ENCODE peak calls at places on chromosomes 5 and 9, in eight cellular contexts. One of them, this sample, is unnamed.

GRCh38 chr9:15426019-15426418 is 3.3 kb downstream of the SNAPC3 start:
- DNase-seq in NB4: peak
- DNase-seq in CD8-positive, alpha-beta T cell: no peak
- DNase-seq in pancreas: no peak
- DNase-seq in GM23248: no peak
- DNase-seq in OCI-LY7: peak
- DNase-seq in PC-9: no peak
- DNase-seq in ovary: no peak
- DNase-seq in this sample: no peak

GRCh38 chr5:96930058-96930457 is 5.8 kb upstream of the LNPEP start:
- DNase-seq in CD8-positive, alpha-beta T cell: no peak
- DNase-seq in GM23248: no peak
- DNase-seq in ovary: no peak
- DNase-seq in NB4: no peak
- DNase-seq in pancreas: no peak
- DNase-seq in PC-9: no peak
- DNase-seq in OCI-LY7: no peak
- DNase-seq in this sample: no peak

GRCh38 chr5:72194846-72195245 is 87.6 kb downstream of the MAP1B start:
- DNase-seq in pancreas: no peak
- DNase-seq in PC-9: no peak
- DNase-seq in ovary: no peak
- DNase-seq in CD8-positive, alpha-beta T cell: peak
- DNase-seq in NB4: no peak
- DNase-seq in GM23248: no peak
- DNase-seq in OCI-LY7: no peak
- DNase-seq in this sample: no peak

GRCh38 chr9:21690561-21690960 is 111.9 kb upstream of the MTAP start:
- DNase-seq in GM23248: peak
- DNase-seq in CD8-positive, alpha-beta T cell: no peak
- DNase-seq in pancreas: no peak
- DNase-seq in NB4: no peak
- DNase-seq in ovary: no peak
- DNase-seq in PC-9: no peak
- DNase-seq in OCI-LY7: no peak
- DNase-seq in this sample: peak

GRCh38 chr5:170333161-170333909 is 35.8 kb upstream of the LCP2 start:
- DNase-seq in NB4: peak
- DNase-seq in GM23248: peak
- DNase-seq in PC-9: no peak
- DNase-seq in OCI-LY7: no peak
- DNase-seq in ovary: no peak
- DNase-seq in CD8-positive, alpha-beta T cell: peak
- DNase-seq in pancreas: no peak
- DNase-seq in this sample: no peak

GRCh38 chr9:18608371-18608770 is 134.4 kb downstream of the ADAMTSL1 start:
- DNase-seq in GM23248: peak
- DNase-seq in pancreas: no peak
- DNase-seq in NB4: no peak
- DNase-seq in CD8-positive, alpha-beta T cell: no peak
- DNase-seq in PC-9: no peak
- DNase-seq in ovary: no peak
- DNase-seq in OCI-LY7: no peak
- DNase-seq in this sample: peak

GRCh38 chr5:113212244-113212920 is 222.4 kb downstream of the TSSK1B start:
- DNase-seq in OCI-LY7: no peak
- DNase-seq in GM23248: peak
- DNase-seq in CD8-positive, alpha-beta T cell: no peak
- DNase-seq in NB4: no peak
- DNase-seq in PC-9: no peak
- DNase-seq in ovary: no peak
- DNase-seq in pancreas: no peak
- DNase-seq in this sample: peak

GRCh38 chr9:123235448-123235847 is 32.9 kb downstream of the STRBP start:
- DNase-seq in NB4: no peak
- DNase-seq in PC-9: no peak
- DNase-seq in CD8-positive, alpha-beta T cell: no peak
- DNase-seq in GM23248: no peak
- DNase-seq in OCI-LY7: peak
- DNase-seq in ovary: no peak
- DNase-seq in pancreas: no peak
- DNase-seq in this sample: no peak

GRCh38 chr5:126610163-126610562 is 9.4 kb downstream of the PHAX start:
- DNase-seq in CD8-positive, alpha-beta T cell: no peak
- DNase-seq in ovary: no peak
- DNase-seq in pancreas: no peak
- DNase-seq in NB4: no peak
- DNase-seq in GM23248: no peak
- DNase-seq in OCI-LY7: no peak
- DNase-seq in PC-9: no peak
- DNase-seq in this sample: no peak

GRCh38 chr9:113562653-113563381 is 99.3 kb downstream of the RGS3 start:
- DNase-seq in OCI-LY7: no peak
- DNase-seq in GM23248: no peak
- DNase-seq in PC-9: no peak
- DNase-seq in ovary: no peak
- DNase-seq in pancreas: no peak
- DNase-seq in CD8-positive, alpha-beta T cell: no peak
- DNase-seq in NB4: no peak
- DNase-seq in this sample: no peak

GRCh38 chr9:5920860-5921328 is 30.2 kb downstream of the MLANA start:
- DNase-seq in pancreas: no peak
- DNase-seq in ovary: no peak
- DNase-seq in CD8-positive, alpha-beta T cell: no peak
- DNase-seq in NB4: no peak
- DNase-seq in GM23248: peak
- DNase-seq in PC-9: no peak
- DNase-seq in OCI-LY7: peak
- DNase-seq in this sample: peak

GRCh38 chr9:96021616-96022444 is 146.3 kb downstream of the ERCC6L2 start:
- DNase-seq in PC-9: no peak
- DNase-seq in GM23248: no peak
- DNase-seq in CD8-positive, alpha-beta T cell: peak
- DNase-seq in OCI-LY7: no peak
- DNase-seq in pancreas: no peak
- DNase-seq in ovary: peak
- DNase-seq in NB4: no peak
- DNase-seq in this sample: no peak

GRCh38 chr9:124840300-124840833 is 12.9 kb upstream of the WDR38 start:
- DNase-seq in OCI-LY7: no peak
- DNase-seq in pancreas: peak
- DNase-seq in CD8-positive, alpha-beta T cell: no peak
- DNase-seq in PC-9: no peak
- DNase-seq in GM23248: peak
- DNase-seq in NB4: no peak
- DNase-seq in ovary: no peak
- DNase-seq in this sample: no peak

GRCh38 chr9:114775121-114775520 is 30.7 kb downstream of the TNFSF15 start:
- DNase-seq in pancreas: no peak
- DNase-seq in PC-9: no peak
- DNase-seq in ovary: no peak
- DNase-seq in NB4: no peak
- DNase-seq in OCI-LY7: no peak
- DNase-seq in GM23248: no peak
- DNase-seq in CD8-positive, alpha-beta T cell: no peak
- DNase-seq in this sample: no peak

GRCh38 chr5:151469386-151469785 is 22.0 kb downstream of the SLC36A1 start:
- DNase-seq in ovary: no peak
- DNase-seq in CD8-positive, alpha-beta T cell: no peak
- DNase-seq in NB4: no peak
- DNase-seq in pancreas: no peak
- DNase-seq in PC-9: no peak
- DNase-seq in OCI-LY7: no peak
- DNase-seq in GM23248: peak
- DNase-seq in this sample: no peak

GRCh38 chr5:107809201-107810034 is 138.7 kb upstream of the EFNA5 start:
- DNase-seq in pancreas: no peak
- DNase-seq in PC-9: no peak
- DNase-seq in NB4: no peak
- DNase-seq in ovary: no peak
- DNase-seq in CD8-positive, alpha-beta T cell: no peak
- DNase-seq in OCI-LY7: no peak
- DNase-seq in GM23248: peak
- DNase-seq in this sample: no peak
- H3K4me3 ChIP-seq in pancreas: no peak
- H3K4me3 ChIP-seq in PC-9: no peak
- H3K4me3 ChIP-seq in NB4: no peak
- H3K4me3 ChIP-seq in ovary: no peak
- H3K4me3 ChIP-seq in CD8-positive, alpha-beta T cell: no peak
- H3K4me3 ChIP-seq in OCI-LY7: no peak
- H3K4me3 ChIP-seq in GM23248: no peak
- H3K4me3 ChIP-seq in this sample: no peak

GRCh38 chr5:84383816-84384603 is 670 bp downstream of the EDIL3 start:
- DNase-seq in NB4: peak
- DNase-seq in GM23248: peak
- DNase-seq in CD8-positive, alpha-beta T cell: no peak
- DNase-seq in OCI-LY7: no peak
- DNase-seq in ovary: peak
- DNase-seq in PC-9: peak
- DNase-seq in pancreas: peak
- DNase-seq in this sample: peak

GRCh38 chr5:84385705-84386104 is 1.0 kb upstream of the EDIL3 start:
- DNase-seq in pancreas: no peak
- DNase-seq in CD8-positive, alpha-beta T cell: no peak
- DNase-seq in ovary: no peak
- DNase-seq in GM23248: no peak
- DNase-seq in NB4: no peak
- DNase-seq in OCI-LY7: no peak
- DNase-seq in PC-9: no peak
- DNase-seq in this sample: no peak

GRCh38 chr5:84382363-84383295 is 2.1 kb downstream of the EDIL3 start:
- DNase-seq in GM23248: peak
- DNase-seq in ovary: peak
- DNase-seq in OCI-LY7: no peak
- DNase-seq in CD8-positive, alpha-beta T cell: no peak
- DNase-seq in PC-9: no peak
- DNase-seq in NB4: peak
- DNase-seq in pancreas: peak
- DNase-seq in this sample: peak

GRCh38 chr5:84383296-84383815 is 1.3 kb downstream of the EDIL3 start:
- DNase-seq in pancreas: no peak
- DNase-seq in OCI-LY7: no peak
- DNase-seq in PC-9: no peak
- DNase-seq in NB4: no peak
- DNase-seq in GM23248: peak
- DNase-seq in ovary: no peak
- DNase-seq in CD8-positive, alpha-beta T cell: no peak
- DNase-seq in this sample: no peak

DNA sequence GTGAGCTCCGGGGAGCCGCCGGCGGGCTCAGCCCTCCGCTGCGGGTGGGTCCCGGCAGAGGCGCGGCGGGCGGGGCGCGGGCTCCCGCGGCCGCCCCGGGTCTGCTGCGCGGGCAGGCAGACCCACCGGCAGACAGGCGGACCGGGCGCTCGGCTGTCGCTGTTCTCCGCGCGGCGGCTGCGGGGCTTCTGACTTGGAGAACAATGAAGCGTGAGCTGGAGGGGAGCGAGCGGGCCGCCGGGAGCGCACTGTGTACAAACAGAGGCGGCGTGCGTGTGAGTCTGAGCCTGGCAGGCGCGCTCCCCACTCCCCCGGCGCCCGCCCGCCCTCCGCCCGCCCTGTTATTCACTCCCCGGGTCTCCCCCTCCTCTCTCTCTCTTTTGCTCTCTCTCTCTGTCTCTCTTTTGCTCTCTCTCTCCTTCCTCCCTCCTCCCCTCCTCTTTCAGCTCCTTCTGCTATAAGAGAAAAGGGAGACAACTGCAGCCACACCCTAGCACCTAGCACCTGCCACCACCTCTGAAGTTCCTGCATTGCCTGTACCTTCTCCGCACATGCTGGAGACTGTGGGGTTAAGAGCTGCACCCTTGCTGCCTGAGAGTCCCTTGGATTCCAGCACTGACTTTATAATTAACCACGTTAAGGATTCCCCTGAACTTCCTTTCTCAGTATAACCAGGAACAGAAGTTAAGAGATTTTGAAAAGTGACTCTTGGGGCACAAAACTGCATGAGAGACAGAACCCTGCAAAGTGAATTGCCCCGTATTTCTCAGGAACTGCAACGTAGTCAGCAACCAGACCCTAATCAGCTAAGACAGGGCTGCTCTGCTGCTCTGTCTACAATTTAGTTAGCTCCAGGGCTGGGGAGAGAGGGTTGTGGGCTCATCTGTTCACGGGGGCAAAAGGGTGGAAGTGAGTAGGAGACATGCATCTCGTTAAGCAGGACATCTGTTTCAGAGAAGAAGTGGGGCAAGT is at the start of gene EDIL3:
- DNase-seq in CD8-positive, alpha-beta T cell: no peak
- DNase-seq in GM23248: peak
- DNase-seq in ovary: peak
- DNase-seq in NB4: peak
- DNase-seq in PC-9: no peak
- DNase-seq in OCI-LY7: no peak
- DNase-seq in pancreas: peak
- DNase-seq in this sample: peak
- H3K4me3 ChIP-seq in CD8-positive, alpha-beta T cell: no peak
- H3K4me3 ChIP-seq in GM23248: peak
- H3K4me3 ChIP-seq in ovary: peak
- H3K4me3 ChIP-seq in NB4: peak
- H3K4me3 ChIP-seq in PC-9: peak
- H3K4me3 ChIP-seq in OCI-LY7: no peak
- H3K4me3 ChIP-seq in pancreas: peak
- H3K4me3 ChIP-seq in this sample: peak

GRCh38 chr5:17114233-17114632 is 103.2 kb upstream of the BASP1 start:
- DNase-seq in PC-9: peak
- DNase-seq in GM23248: no peak
- DNase-seq in OCI-LY7: no peak
- DNase-seq in ovary: no peak
- DNase-seq in CD8-positive, alpha-beta T cell: no peak
- DNase-seq in pancreas: no peak
- DNase-seq in NB4: no peak
- DNase-seq in this sample: no peak
- H3K4me3 ChIP-seq in PC-9: peak
- H3K4me3 ChIP-seq in GM23248: peak
- H3K4me3 ChIP-seq in OCI-LY7: no peak
- H3K4me3 ChIP-seq in ovary: no peak
- H3K4me3 ChIP-seq in CD8-positive, alpha-beta T cell: no peak
- H3K4me3 ChIP-seq in pancreas: no peak
- H3K4me3 ChIP-seq in NB4: no peak
- H3K4me3 ChIP-seq in this sample: peak

DNA sequence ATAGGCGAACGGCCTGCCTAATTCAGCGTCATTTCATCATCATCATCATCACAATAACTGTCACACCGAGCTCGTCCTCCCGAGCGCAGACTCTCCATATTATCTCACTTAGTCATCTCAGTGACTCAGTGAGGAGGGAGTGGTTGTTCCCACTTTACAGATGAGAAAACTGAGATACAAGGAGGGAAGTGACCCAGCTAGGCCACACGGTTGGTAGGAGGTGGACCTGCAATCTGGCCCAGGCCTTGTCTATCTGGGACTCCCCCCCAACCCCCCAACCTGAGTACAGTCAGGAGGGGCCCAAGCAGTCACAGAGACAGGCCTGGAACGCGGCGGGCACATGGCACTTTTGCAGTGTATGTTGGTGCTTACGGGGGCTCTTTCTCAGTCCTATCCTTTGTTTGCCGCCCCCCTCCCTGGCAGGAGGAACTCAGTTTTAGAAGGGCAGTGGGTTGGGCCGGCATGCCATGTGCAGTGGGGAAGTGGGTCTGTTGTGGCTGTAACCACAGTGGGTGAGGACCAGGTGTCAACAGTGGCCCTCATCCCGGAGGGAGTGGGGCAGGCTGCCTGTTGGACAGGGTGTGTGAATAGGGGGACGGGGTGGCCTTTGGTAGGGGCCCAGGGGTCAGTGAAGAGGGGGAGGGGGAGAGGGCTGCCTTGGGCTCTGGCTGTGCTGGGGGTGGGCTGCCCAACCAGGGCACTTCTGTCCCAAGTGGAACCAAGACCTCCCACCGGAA is 1.7 kb upstream of the RXRA start:
- DNase-seq in GM23248: no peak
- DNase-seq in pancreas: peak
- DNase-seq in PC-9: no peak
- DNase-seq in OCI-LY7: no peak
- DNase-seq in NB4: peak
- DNase-seq in CD8-positive, alpha-beta T cell: no peak
- DNase-seq in ovary: no peak
- DNase-seq in this sample: peak
- H3K4me3 ChIP-seq in GM23248: peak
- H3K4me3 ChIP-seq in pancreas: no peak
- H3K4me3 ChIP-seq in PC-9: peak
- H3K4me3 ChIP-seq in OCI-LY7: no peak
- H3K4me3 ChIP-seq in NB4: no peak
- H3K4me3 ChIP-seq in CD8-positive, alpha-beta T cell: no peak
- H3K4me3 ChIP-seq in ovary: peak
- H3K4me3 ChIP-seq in this sample: peak